ENCODE peak calls at places on chromosomes 2 and 18, in five cellular contexts. One of them, this sample, is unnamed.

GRCh38 chr2:73488079-73488478 is 102.4 kb downstream of the ALMS1 start:
- DNase-seq in testis: no peak
- DNase-seq in heart left ventricle: no peak
- DNase-seq in IMR-90: no peak
- DNase-seq in tibial nerve: no peak
- DNase-seq in this sample: no peak

GRCh38 chr18:31954349-31954748 is 11.4 kb upstream of the TRAPPC8 start:
- DNase-seq in heart left ventricle: no peak
- DNase-seq in testis: no peak
- DNase-seq in tibial nerve: no peak
- DNase-seq in IMR-90: peak; percentile 10
- DNase-seq in this sample: no peak

GRCh38 chr18:38464024-38464423 is 898.4 kb upstream of the CELF4 start:
- DNase-seq in tibial nerve: no peak
- DNase-seq in testis: no peak
- DNase-seq in IMR-90: no peak
- DNase-seq in heart left ventricle: no peak
- DNase-seq in this sample: no peak

GRCh38 chr18:79123948-79124347 is 54.8 kb downstream of the ATP9B start:
- DNase-seq in tibial nerve: no peak
- DNase-seq in IMR-90: peak; percentile 6
- DNase-seq in testis: no peak
- DNase-seq in heart left ventricle: no peak
- DNase-seq in this sample: no peak

GRCh38 chr2:72669121-72669520 is 156.7 kb downstream of the EXOC6B start:
- DNase-seq in tibial nerve: no peak
- DNase-seq in testis: no peak
- DNase-seq in heart left ventricle: no peak
- DNase-seq in IMR-90: peak; percentile 77
- DNase-seq in this sample: no peak

GRCh38 chr2:231640646-231641111 is 48.0 kb downstream of the TEX44 start:
- DNase-seq in testis: no peak
- DNase-seq in tibial nerve: no peak
- DNase-seq in IMR-90: no peak
- DNase-seq in heart left ventricle: peak; percentile 55
- DNase-seq in this sample: peak; percentile 14

GRCh38 chr2:4029081-4029480 is 325.7 kb downstream of the DCDC2C start:
- DNase-seq in tibial nerve: no peak
- DNase-seq in IMR-90: no peak
- DNase-seq in testis: no peak
- DNase-seq in heart left ventricle: no peak
- DNase-seq in this sample: no peak

GRCh38 chr18:7069191-7069590 is 48.4 kb downstream of the LAMA1 start:
- DNase-seq in tibial nerve: no peak
- DNase-seq in testis: no peak
- DNase-seq in IMR-90: no peak
- DNase-seq in heart left ventricle: no peak
- DNase-seq in this sample: no peak

GRCh38 chr2:14684516-14684915 is 52.0 kb downstream of the LRATD1 start:
- DNase-seq in heart left ventricle: no peak
- DNase-seq in IMR-90: no peak
- DNase-seq in testis: no peak
- DNase-seq in tibial nerve: no peak
- DNase-seq in this sample: no peak

GRCh38 chr2:237227190-237227988 is 141.7 kb downstream of the COPS8 start:
- DNase-seq in tibial nerve: no peak
- DNase-seq in testis: no peak
- DNase-seq in heart left ventricle: no peak
- DNase-seq in IMR-90: peak; percentile 97
- DNase-seq in this sample: no peak

GRCh38 chr2:233798335-233799086 is 20.4 kb downstream of the MROH2A start:
- DNase-seq in heart left ventricle: no peak
- DNase-seq in testis: peak; percentile 7
- DNase-seq in tibial nerve: no peak
- DNase-seq in IMR-90: no peak
- DNase-seq in this sample: no peak

GRCh38 chr2:60306231-60306861 is 247.1 kb downstream of the BCL11A start:
- DNase-seq in testis: no peak
- DNase-seq in IMR-90: no peak
- DNase-seq in heart left ventricle: no peak
- DNase-seq in tibial nerve: no peak
- DNase-seq in this sample: no peak

GRCh38 chr2:217832115-217832514 is 170.7 kb downstream of the TNS1 start:
- DNase-seq in testis: no peak
- DNase-seq in IMR-90: no peak
- DNase-seq in tibial nerve: no peak
- DNase-seq in heart left ventricle: no peak
- DNase-seq in this sample: no peak

GRCh38 chr2:139033300-139033699 is 253.1 kb upstream of the NXPH2 start:
- DNase-seq in testis: no peak
- DNase-seq in tibial nerve: no peak
- DNase-seq in IMR-90: no peak
- DNase-seq in heart left ventricle: no peak
- DNase-seq in this sample: no peak

GRCh38 chr2:241238693-241239198 is 50.3 kb downstream of the ANO7 start:
- DNase-seq in heart left ventricle: no peak
- DNase-seq in tibial nerve: no peak
- DNase-seq in testis: no peak
- DNase-seq in IMR-90: no peak
- DNase-seq in this sample: no peak

GRCh38 chr2:54077088-54077900 is 38.1 kb upstream of the ACYP2 start:
- DNase-seq in testis: no peak
- DNase-seq in tibial nerve: no peak
- DNase-seq in heart left ventricle: no peak
- DNase-seq in IMR-90: no peak
- DNase-seq in this sample: peak; percentile 76

GRCh38 chr2:44932079-44932478 is 9.4 kb upstream of the SIX3 start:
- DNase-seq in heart left ventricle: no peak
- DNase-seq in tibial nerve: no peak
- DNase-seq in IMR-90: no peak
- DNase-seq in testis: no peak
- DNase-seq in this sample: no peak

GRCh38 chr18:28045176-28045810 is 131.6 kb downstream of the CDH2 start:
- DNase-seq in testis: no peak
- DNase-seq in IMR-90: peak; percentile 86
- DNase-seq in heart left ventricle: no peak
- DNase-seq in tibial nerve: no peak
- DNase-seq in this sample: no peak

GRCh38 chr2:191051177-191051576 is 37.2 kb upstream of the STAT1 start:
- DNase-seq in testis: no peak
- DNase-seq in tibial nerve: no peak
- DNase-seq in heart left ventricle: no peak
- DNase-seq in IMR-90: peak; percentile 55
- DNase-seq in this sample: no peak

GRCh38 chr2:113206251-113206650 is 32.5 kb downstream of the PSD4 start:
- DNase-seq in heart left ventricle: no peak
- DNase-seq in IMR-90: no peak
- DNase-seq in testis: no peak
- DNase-seq in tibial nerve: no peak
- DNase-seq in this sample: no peak

GRCh38 chr2:113203217-113203530 is 29.4 kb downstream of the PSD4 start:
- DNase-seq in heart left ventricle: no peak
- DNase-seq in tibial nerve: no peak
- DNase-seq in testis: no peak
- DNase-seq in IMR-90: peak; percentile 59
- DNase-seq in this sample: no peak

GRCh38 chr2:113202305-113203216 is 28.8 kb downstream of the PSD4 start:
- DNase-seq in tibial nerve: no peak
- DNase-seq in testis: no peak
- DNase-seq in heart left ventricle: no peak
- DNase-seq in IMR-90: no peak
- DNase-seq in this sample: no peak

GRCh38 chr2:113201496-113202304 is 27.9 kb downstream of the PSD4 start:
- DNase-seq in IMR-90: no peak
- DNase-seq in tibial nerve: no peak
- DNase-seq in testis: no peak
- DNase-seq in heart left ventricle: no peak
- DNase-seq in this sample: no peak

GRCh38 chr2:113203901-113204519 is 30.2 kb downstream of the PSD4 start:
- DNase-seq in IMR-90: peak; percentile 68
- DNase-seq in tibial nerve: no peak
- DNase-seq in heart left ventricle: peak; percentile 64
- DNase-seq in testis: peak; percentile 84
- DNase-seq in this sample: peak; percentile 63
- TF ChIP-seq POLR2A in IMR-90: no peak
- TF ChIP-seq POLR2A in tibial nerve: no peak
- TF ChIP-seq POLR2A in heart left ventricle: no peak
- TF ChIP-seq POLR2A in testis: no peak
- TF ChIP-seq POLR2A in this sample: no peak

DNA sequence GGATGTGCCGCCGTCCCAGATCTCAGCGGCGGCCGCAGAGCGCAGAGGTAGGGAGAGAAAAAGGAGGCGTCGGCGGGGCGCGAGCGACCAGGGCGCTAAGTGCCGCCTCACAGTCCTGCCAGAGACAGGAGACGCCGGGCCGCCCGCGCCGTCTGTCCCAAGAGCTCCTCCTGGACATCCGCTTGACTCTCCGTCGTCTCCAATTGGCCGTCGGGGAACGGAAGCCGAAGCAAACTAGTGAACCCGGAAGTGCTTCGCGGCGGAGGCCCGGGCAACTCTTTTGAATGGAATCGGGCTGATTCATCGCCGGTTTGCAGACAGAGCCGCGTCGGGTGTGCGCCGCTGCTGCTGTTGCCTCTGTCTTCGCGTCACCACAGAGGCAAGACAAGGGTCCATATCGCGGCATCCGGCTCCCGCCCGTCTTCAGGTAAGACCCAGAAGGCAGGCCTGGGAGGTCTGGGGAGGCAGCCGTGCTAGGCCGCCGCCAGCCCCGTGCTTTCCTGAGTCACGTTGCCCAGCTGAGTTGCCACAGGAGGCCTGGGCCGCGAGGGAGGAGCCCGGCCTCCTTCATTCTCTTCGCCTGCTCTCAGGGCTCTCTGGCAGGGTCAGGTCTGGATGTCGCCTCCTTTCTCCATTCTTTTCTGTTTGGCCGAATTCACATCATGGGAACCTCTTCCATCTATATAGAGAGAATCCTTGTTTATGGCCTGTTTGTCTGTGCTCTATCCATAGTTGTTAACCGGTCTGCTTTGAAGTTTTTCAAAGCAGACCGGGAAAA is at the start of gene PSMD14:
- DNase-seq in tibial nerve: peak; percentile 76
- DNase-seq in testis: peak; percentile 97
- DNase-seq in IMR-90: peak; percentile 94
- DNase-seq in heart left ventricle: peak; percentile 92
- DNase-seq in this sample: peak; percentile 95
- TF ChIP-seq POLR2A in tibial nerve: peak; percentile 46
- TF ChIP-seq POLR2A in testis: no peak
- TF ChIP-seq POLR2A in IMR-90: peak; percentile 95
- TF ChIP-seq POLR2A in heart left ventricle: no peak
- TF ChIP-seq POLR2A in this sample: peak; percentile 94

GRCh38 chr2:70086278-70086837 is 919 bp upstream of the PCBP1 start:
- DNase-seq in tibial nerve: peak; percentile 56
- DNase-seq in IMR-90: peak; percentile 82
- DNase-seq in testis: peak; percentile 86
- DNase-seq in heart left ventricle: peak; percentile 86
- DNase-seq in this sample: peak; percentile 91

GRCh38 chr2:70085711-70086277 is 1.5 kb upstream of the PCBP1 start:
- DNase-seq in heart left ventricle: no peak
- DNase-seq in testis: no peak
- DNase-seq in IMR-90: no peak
- DNase-seq in tibial nerve: no peak
- DNase-seq in this sample: peak; percentile 39

GRCh38 chr2:70086838-70087702 is at the start of gene PCBP1:
- DNase-seq in heart left ventricle: peak; percentile 97
- DNase-seq in IMR-90: peak; percentile 95
- DNase-seq in testis: peak; percentile 94
- DNase-seq in tibial nerve: peak; percentile 94
- DNase-seq in this sample: peak; percentile 99

GRCh38 chr2:70083344-70084156 is 3.7 kb upstream of the PCBP1 start:
- DNase-seq in heart left ventricle: no peak
- DNase-seq in testis: no peak
- DNase-seq in tibial nerve: no peak
- DNase-seq in IMR-90: peak; percentile 70
- DNase-seq in this sample: no peak

DNA sequence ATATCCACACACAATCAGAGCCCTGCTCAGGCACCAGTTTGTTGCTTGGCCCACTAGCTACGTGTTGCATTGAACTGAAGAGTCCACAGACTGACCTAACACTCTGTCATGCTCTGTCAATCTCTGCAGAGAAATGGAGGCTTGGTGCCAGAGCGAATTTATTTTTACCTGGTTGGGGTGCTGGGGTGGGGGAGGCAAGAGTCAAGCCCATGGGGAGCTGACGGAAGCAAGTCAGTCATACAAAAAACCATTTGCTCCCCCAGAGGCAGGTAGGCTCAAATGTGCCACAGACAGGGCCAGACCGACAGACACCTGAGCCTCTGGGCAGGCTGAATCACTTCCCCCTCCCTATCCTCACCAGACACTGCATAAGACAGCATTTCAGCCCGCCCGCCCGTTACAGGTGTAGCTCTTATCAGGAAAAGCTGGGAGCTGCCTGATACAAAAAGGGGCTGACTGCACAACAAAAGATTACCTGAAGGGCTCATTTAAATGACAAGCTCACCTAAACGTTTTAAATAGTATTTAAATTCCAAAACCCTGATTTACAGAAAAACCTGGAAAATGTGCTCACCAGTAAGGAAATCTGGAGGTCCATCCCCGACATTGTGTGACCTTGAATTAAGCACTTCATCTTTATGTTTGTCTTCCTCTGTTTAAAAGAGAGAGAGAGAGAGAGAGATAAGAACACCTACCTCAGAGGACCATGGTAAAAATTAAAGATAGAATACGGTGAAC is 2.1 kb upstream of the PCBP1 start:
- DNase-seq in IMR-90: no peak
- DNase-seq in heart left ventricle: no peak
- DNase-seq in testis: peak; percentile 74
- DNase-seq in tibial nerve: no peak
- DNase-seq in this sample: no peak
- TF ChIP-seq POLR2A in IMR-90: no peak
- TF ChIP-seq POLR2A in heart left ventricle: no peak
- TF ChIP-seq POLR2A in testis: no peak
- TF ChIP-seq POLR2A in tibial nerve: no peak
- TF ChIP-seq POLR2A in this sample: no peak

GRCh38 chr2:219405958-219406860 is 12.0 kb upstream of the DES start:
- DNase-seq in tibial nerve: no peak
- DNase-seq in IMR-90: no peak
- DNase-seq in heart left ventricle: no peak
- DNase-seq in testis: no peak
- DNase-seq in this sample: no peak

GRCh38 chr2:219406861-219407230 is 11.3 kb upstream of the DES start:
- DNase-seq in tibial nerve: no peak
- DNase-seq in testis: no peak
- DNase-seq in heart left ventricle: peak; percentile 86
- DNase-seq in IMR-90: peak; percentile 97
- DNase-seq in this sample: no peak

GRCh38 chr2:219410390-219410789 is 7.8 kb upstream of the DES start:
- DNase-seq in heart left ventricle: no peak
- DNase-seq in IMR-90: no peak
- DNase-seq in testis: no peak
- DNase-seq in tibial nerve: no peak
- DNase-seq in this sample: no peak

GRCh38 chr2:219408101-219409030 is 9.8 kb upstream of the DES start:
- DNase-seq in IMR-90: peak; percentile 52
- DNase-seq in testis: no peak
- DNase-seq in tibial nerve: no peak
- DNase-seq in heart left ventricle: no peak
- DNase-seq in this sample: no peak

GRCh38 chr2:219409619-219410018 is 8.6 kb upstream of the DES start:
- DNase-seq in tibial nerve: no peak
- DNase-seq in IMR-90: no peak
- DNase-seq in testis: no peak
- DNase-seq in heart left ventricle: no peak
- DNase-seq in this sample: no peak
- TF ChIP-seq POLR2A in tibial nerve: no peak
- TF ChIP-seq POLR2A in IMR-90: no peak
- TF ChIP-seq POLR2A in testis: no peak
- TF ChIP-seq POLR2A in heart left ventricle: no peak
- TF ChIP-seq POLR2A in this sample: no peak

This sample was measured in erythroblast.